ENCODE peak calls at places on chromosome 3, in six cellular contexts. M, C, R, W, Z and N are unnamed samples.

GRCh38 chr3:137906985-137907649 is 102.8 kb upstream of the CLDN18 start:
- DNase-seq in R (no peak), M (no peak), C (no peak), Z (no peak), W (no peak), N (no peak)

GRCh38 chr3:22373827-22374226 is 622.8 kb upstream of the ZNF385D start:
- DNase-seq in R (no peak), Z (no peak), C (no peak), W (no peak), M (no peak), N (no peak)

GRCh38 chr3:15905041-15905440 is 107.3 kb upstream of the ANKRD28 start:
- DNase-seq in Z (no peak), W (no peak), M (no peak), R (no peak), C (no peak), N (no peak)

GRCh38 chr3:111919370-111920065 is 59.3 kb upstream of the ABHD10 start:
- DNase-seq in Z (no peak), W (no peak), M (no peak), C (no peak), R (no peak), N (no peak)

GRCh38 chr3:171994646-171995441 is 44.5 kb upstream of the FNDC3B start:
- DNase-seq in Z (peak), R (peak), W (no peak), M (no peak), C (no peak), N (peak)

GRCh38 chr3:51712963-51713362 is 6.1 kb downstream of the GRM2 start:
- DNase-seq in C (no peak), R (no peak), Z (no peak), M (no peak), W (no peak), N (no peak)

GRCh38 chr3:10432156-10432845 is 73.1 kb downstream of the ATP2B2 start:
- DNase-seq in W (no peak), R (no peak), C (peak), M (no peak), Z (no peak), N (no peak)

GRCh38 chr3:52041118-52041847 is 15.1 kb downstream of the DUSP7 start:
- DNase-seq in Z (no peak), R (no peak), W (no peak), M (no peak), C (no peak), N (no peak)

GRCh38 chr3:187639912-187640822 is 30.0 kb downstream of the SST start:
- DNase-seq in R (no peak), M (no peak), W (no peak), C (no peak), Z (no peak), N (no peak)

GRCh38 chr3:155407331-155407730 is 113.8 kb upstream of the STRIT1 start:
- DNase-seq in W (no peak), M (no peak), R (no peak), Z (peak), C (no peak), N (no peak)

GRCh38 chr3:176403531-176403930 is 793.8 kb downstream of the TBL1XR1 start:
- DNase-seq in R (no peak), M (no peak), Z (no peak), C (no peak), W (no peak), N (no peak)

GRCh38 chr3:123586131-123586530 is 1.3 kb upstream of the HACD2 start:
- DNase-seq in C (no peak), Z (peak), R (peak), W (no peak), M (peak), N (peak)

GRCh38 chr3:194905696-194906095 is 220.0 kb downstream of the FAM43A start:
- DNase-seq in R (peak), W (no peak), C (no peak), Z (peak), M (no peak), N (no peak)

GRCh38 chr3:43581343-43581742 is 40.5 kb downstream of the ANO10 start:
- DNase-seq in M (no peak), C (no peak), Z (peak), R (peak), W (no peak), N (no peak)

GRCh38 chr3:71543371-71544016 is 40.0 kb downstream of the FOXP1 start:
- DNase-seq in Z (no peak), C (no peak), R (no peak), W (no peak), M (peak), N (no peak)

GRCh38 chr3:149777414-149778214 is 14.7 kb downstream of the ANKUB1 start:
- DNase-seq in Z (no peak), M (no peak), W (no peak), R (no peak), C (no peak), N (no peak)

GRCh38 chr3:37811625-37812356 is 49.9 kb upstream of the CTDSPL start:
- DNase-seq in Z (no peak), W (no peak), R (no peak), M (no peak), C (no peak), N (no peak)

GRCh38 chr3:38349684-38350359 is 3.2 kb downstream of the XYLB start:
- DNase-seq in W (no peak), M (no peak), C (no peak), Z (peak), R (no peak), N (no peak)

GRCh38 chr3:27675287-27675686 is 46.8 kb downstream of the EOMES start:
- DNase-seq in M (no peak), W (no peak), R (peak), C (no peak), Z (peak), N (no peak)

GRCh38 chr3:197926418-197926817 is 23.6 kb upstream of the RPL35A start:
- DNase-seq in C (no peak), M (no peak), W (no peak), R (no peak), Z (no peak), N (no peak)

GRCh38 chr3:72101538-72101937 is 316.6 kb upstream of the PROK2 start:
- DNase-seq in R (no peak), C (no peak), W (no peak), Z (no peak), M (no peak), N (no peak)

GRCh38 chr3:173502983-173503568 is 105.5 kb downstream of the NLGN1 start:
- DNase-seq in C (no peak), W (no peak), R (peak), M (no peak), Z (peak), N (no peak)

GRCh38 chr3:33919312-33919711 is 120.9 kb downstream of the PDCD6IP start:
- DNase-seq in R (no peak), C (no peak), M (no peak), W (no peak), Z (peak), N (no peak)

GRCh38 chr3:11136871-11137626 is 17.2 kb upstream of the HRH1 start:
- DNase-seq in W (no peak), C (no peak), Z (peak), M (no peak), R (peak), N (no peak)

GRCh38 chr3:141394560-141394959 is 26.3 kb downstream of the ZBTB38 start:
- DNase-seq in W (no peak), Z (no peak), C (no peak), R (no peak), M (no peak), N (no peak)

GRCh38 chr3:48240000-48240710 is 749 bp upstream of the ZNF589 start:
- DNase-seq in M (no peak), W (no peak), Z (no peak), R (no peak), C (no peak), N (no peak)

GRCh38 chr3:195818301-195818700 is 6.6 kb upstream of the MUC4 start:
- DNase-seq in C (no peak), R (no peak), M (no peak), Z (no peak), W (no peak), N (no peak)

GRCh38 chr3:106542101-106542769 is 673.4 kb upstream of the CBLB start:
- DNase-seq in M (no peak), R (peak), Z (peak), W (no peak), C (no peak), N (no peak)

GRCh38 chr3:129383292-129383860 is 45.1 kb downstream of the EFCAB12 start:
- DNase-seq in R (peak), W (no peak), M (peak), Z (peak), C (peak), N (peak)